ENCODE peak calls at places on chromosome 1, in six cellular contexts. C is activated CD4-positive, alpha-beta T cell treated with anti-CD3 and anti-CD28 coated beads for 48 hours; U is fibroblast of gingiva; K is ELR; I is NCI-H1417; W is KBM-7. M is an unnamed sample.

GRCh38 chr1:30334767-30335166 is 388.6 kb downstream of the MATN1 start:
- DNase-seq in C (no peak), W (no peak), U (no peak), K (no peak), I (no peak), M (no peak)

GRCh38 chr1:66521736-66522365 is 12.1 kb upstream of the SGIP1 start:
- DNase-seq in U (peak), K (peak), I (no peak), W (no peak), C (no peak), M (no peak)

GRCh38 chr1:1216770-1217620 is 3.0 kb upstream of the TNFRSF4 start:
- DNase-seq in C (peak), K (no peak), W (no peak), U (no peak), I (no peak), M (no peak)

GRCh38 chr1:201261771-201262547 is 21.3 kb upstream of the PKP1 start:
- DNase-seq in W (no peak), K (peak), U (no peak), I (no peak), C (no peak), M (no peak)

GRCh38 chr1:68185743-68186142 is 46.6 kb downstream of the WLS start:
- DNase-seq in W (no peak), K (peak), U (no peak), I (no peak), C (no peak), M (no peak)

GRCh38 chr1:45299981-45300668 is 26.6 kb upstream of the HPDL start:
- DNase-seq in W (peak), C (peak), K (peak), I (peak), U (peak), M (peak)

GRCh38 chr1:229846351-229846750 is 220.3 kb downstream of the URB2 start:
- DNase-seq in U (no peak), I (no peak), K (no peak), C (no peak), W (no peak), M (no peak)

GRCh38 chr1:153926405-153926804 is 3.6 kb upstream of the GATAD2B start:
- DNase-seq in W (no peak), C (no peak), U (no peak), K (no peak), I (no peak), M (no peak)

GRCh38 chr1:38958967-38959366 is 17.3 kb upstream of the RHBDL2 start:
- DNase-seq in C (no peak), W (no peak), I (no peak), K (peak), U (no peak), M (no peak)

GRCh38 chr1:115478933-115479551 is 141.0 kb upstream of the NGF start:
- DNase-seq in K (no peak), I (peak), U (no peak), C (no peak), W (no peak), M (peak)

GRCh38 chr1:36351222-36351977 is 28.0 kb upstream of the EVA1B start:
- DNase-seq in C (no peak), K (peak), W (no peak), U (peak), I (no peak), M (no peak)